ENCODE peak calls at places on chromosomes 11 and 22, in ten cellular contexts. E, S, N, V, I, T, C, M, R and Z are unnamed samples.

GRCh38 chr11:120057595-120058581 is 80.0 kb downstream of the TRIM29 start:
- DNase-seq in E (peak; percentile 60), S (no peak), N (no peak), V (peak; percentile 18), I (no peak), T (peak; percentile 34), C (no peak), M (no peak), R (no peak), Z (no peak)

GRCh38 chr11:76025068-76025467 is 181.2 kb downstream of the WNT11 start:
- DNase-seq in E (no peak), S (peak; percentile 93), N (no peak), V (peak; percentile 91), I (no peak), T (no peak), C (peak; percentile 79), M (no peak), R (no peak), Z (peak; percentile 85)

GRCh38 chr11:98183034-98183433 is 837.7 kb upstream of the CNTN5 start:
- DNase-seq in E (no peak), S (no peak), N (no peak), V (no peak), I (no peak), T (no peak), C (no peak), M (no peak), R (no peak), Z (no peak)

GRCh38 chr11:15770798-15771414 is 585.4 kb downstream of the SOX6 start:
- DNase-seq in E (no peak), S (peak; percentile 34), N (peak; percentile 38), V (peak; percentile 51), I (peak; percentile 32), T (peak; percentile 62), C (no peak), M (no peak), R (no peak), Z (no peak)

GRCh38 chr11:119861160-119861559 is 132.2 kb upstream of the NECTIN1 start:
- DNase-seq in E (no peak), S (no peak), N (no peak), V (no peak), I (no peak), T (no peak), C (no peak), M (no peak), R (no peak), Z (no peak)

GRCh38 chr11:109308551-109308950 is 113.4 kb upstream of the C11orf87 start:
- DNase-seq in E (no peak), S (no peak), N (no peak), V (no peak), I (no peak), T (no peak), C (no peak), M (no peak), R (no peak), Z (no peak)

GRCh38 chr22:46287873-46288751 is 8.6 kb upstream of the GTSE1 start:
- DNase-seq in E (no peak), S (peak; percentile 64), N (no peak), V (no peak), I (peak; percentile 24), T (no peak), C (no peak), M (no peak), R (peak; percentile 36), Z (no peak)

GRCh38 chr22:25080855-25081254 is 118.8 kb upstream of the CRYBB3 start:
- DNase-seq in E (no peak), S (no peak), N (no peak), V (no peak), I (no peak), T (no peak), C (no peak), M (no peak), R (no peak), Z (no peak)

GRCh38 chr11:107915229-107915628 is 13.0 kb upstream of the RAB39A start:
- DNase-seq in E (no peak), S (no peak), N (no peak), V (no peak), I (no peak), T (no peak), C (no peak), M (no peak), R (no peak), Z (no peak)

GRCh38 chr22:47587361-47587760 is 824.9 kb downstream of the TBC1D22A start:
- DNase-seq in E (no peak), S (no peak), N (no peak), V (no peak), I (no peak), T (no peak), C (no peak), M (no peak), R (no peak), Z (no peak)

GRCh38 chr11:86180860-86181259 is 63.7 kb upstream of the EED start:
- DNase-seq in E (no peak), S (no peak), N (no peak), V (no peak), I (no peak), T (no peak), C (no peak), M (no peak), R (no peak), Z (no peak)

GRCh38 chr22:20393705-20394476 is at the start of gene ZNF74:
- DNase-seq in E (peak; percentile 91), S (peak; percentile 88), N (peak; percentile 81), V (peak; percentile 92), I (peak; percentile 91), T (peak; percentile 88), C (peak; percentile 74), M (peak; percentile 83), R (peak; percentile 34), Z (peak; percentile 77)

GRCh38 chr11:37718431-37718999 is 1120.5 kb upstream of the RAG2 start:
- DNase-seq in E (no peak), S (no peak), N (no peak), V (peak; percentile 8), I (no peak), T (no peak), C (no peak), M (no peak), R (no peak), Z (no peak)

GRCh38 chr11:27705873-27706820 is 5.9 kb upstream of the BDNF start:
- DNase-seq in E (no peak), S (peak; percentile 41), N (no peak), V (peak; percentile 45), I (no peak), T (no peak), C (no peak), M (no peak), R (no peak), Z (no peak)

GRCh38 chr22:46514592-46515207 is 22.7 kb downstream of the CELSR1 start:
- DNase-seq in E (no peak), S (no peak), N (no peak), V (peak; percentile 49), I (no peak), T (no peak), C (no peak), M (no peak), R (no peak), Z (no peak)

DNA sequence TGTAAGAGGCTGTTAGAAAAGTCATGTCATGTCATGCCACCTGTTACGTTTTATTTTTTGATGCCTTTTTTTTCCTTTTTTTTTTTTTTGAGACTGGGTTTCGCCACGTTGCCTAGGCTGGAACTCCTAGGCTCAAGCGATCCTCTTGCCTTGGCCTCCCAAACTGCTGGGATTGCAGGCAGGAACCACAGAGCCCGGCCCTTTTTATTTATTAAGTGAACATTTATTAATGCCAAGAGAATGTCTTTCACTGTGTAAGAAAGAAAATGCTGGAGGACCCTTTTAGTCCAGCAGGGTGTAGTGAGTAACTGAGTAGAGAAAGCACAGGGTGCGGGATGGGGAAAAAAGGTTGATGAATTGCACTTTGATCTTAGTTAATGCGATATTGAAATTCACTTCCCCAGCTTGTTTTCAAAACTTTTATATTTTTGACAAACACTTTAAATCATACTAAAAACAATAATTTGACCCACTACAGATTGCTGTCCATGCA is 2.3 kb upstream of the XBP1 start:
- DNase-seq in E (no peak), S (peak; percentile 68), N (no peak), V (no peak), I (no peak), T (no peak), C (no peak), M (no peak), R (no peak), Z (no peak)
- TF ChIP-seq CTCF in E (no peak), S (peak; percentile 51), N (peak; percentile 43), V (no peak), I (no peak), T (peak; percentile 12), C (no peak), M (no peak), R (no peak), Z (no peak)

GRCh38 chr11:69951821-69952590 is 126.1 kb upstream of the ANO1 start:
- DNase-seq in E (no peak), S (no peak), N (no peak), V (no peak), I (no peak), T (no peak), C (no peak), M (no peak), R (no peak), Z (no peak)

GRCh38 chr11:69950621-69951020 is 127.5 kb upstream of the ANO1 start:
- DNase-seq in E (no peak), S (no peak), N (no peak), V (no peak), I (no peak), T (no peak), C (no peak), M (no peak), R (no peak), Z (no peak)

GRCh38 chr11:69949327-69949726 is 128.8 kb upstream of the ANO1 start:
- DNase-seq in E (no peak), S (no peak), N (no peak), V (peak; percentile 73), I (no peak), T (no peak), C (no peak), M (no peak), R (no peak), Z (no peak)

GRCh38 chr11:69948256-69949141 is 129.3 kb upstream of the FGF3 start:
- DNase-seq in E (no peak), S (no peak), N (no peak), V (peak; percentile 32), I (no peak), T (peak; percentile 61), C (no peak), M (no peak), R (no peak), Z (no peak)

GRCh38 chr11:69950120-69950519 is 128.0 kb upstream of the ANO1 start:
- DNase-seq in E (no peak), S (no peak), N (peak; percentile 41), V (peak; percentile 4), I (no peak), T (peak; percentile 50), C (no peak), M (no peak), R (no peak), Z (no peak)
- TF ChIP-seq CTCF in E (no peak), S (peak; percentile 57), N (peak; percentile 60), V (peak; percentile 40), I (peak; percentile 21), T (no peak), C (peak; percentile 48), M (no peak), R (peak; percentile 68), Z (peak; percentile 58)

GRCh38 chr11:61577383-61578118 is 3.3 kb downstream of the SYT7 start:
- DNase-seq in E (no peak), S (no peak), N (peak; percentile 34), V (no peak), I (no peak), T (no peak), C (no peak), M (no peak), R (no peak), Z (no peak)
- TF ChIP-seq CTCF in E (no peak), S (no peak), N (peak; percentile 45), V (peak; percentile 56), I (no peak), T (no peak), C (peak; percentile 40), M (no peak), R (peak; percentile 5), Z (peak; percentile 55)

GRCh38 chr11:45982656-45983470 is 60.4 kb downstream of the LARGE2 start:
- DNase-seq in E (no peak), S (no peak), N (no peak), V (peak; percentile 82), I (no peak), T (no peak), C (peak; percentile 41), M (no peak), R (no peak), Z (peak; percentile 90)
- TF ChIP-seq CTCF in E (no peak), S (no peak), N (no peak), V (no peak), I (no peak), T (no peak), C (no peak), M (no peak), R (no peak), Z (no peak)